ENCODE peak calls at places on chromosomes 12 and 14, in six cellular contexts. P is KBM-7, Q is non-pigmented ciliary epithelial cell, X is retina, A is epithelial cell of esophagus, I is mesothelial cell of epicardium. S is an unnamed sample.

GRCh38 chr12:93679308-93679933 is 2.2 kb downstream of the CRADD start:
- DNase-seq in P (no peak), Q (no peak), X (no peak), A (no peak), I (no peak), S (no peak)

GRCh38 chr12:124411953-124412645 is 117.2 kb downstream of the RFLNA start:
- DNase-seq in P (no peak), Q (no peak), X (no peak), A (no peak), I (no peak), S (no peak)

GRCh38 chr14:95483843-95484165 is 32.6 kb downstream of the SYNE3 start:
- DNase-seq in P (no peak), Q (no peak), X (no peak), A (no peak), I (no peak), S (no peak)

GRCh38 chr12:104478396-104479140 is 21.8 kb downstream of the CHST11 start:
- DNase-seq in P (peak; percentile 74), Q (no peak), X (no peak), A (no peak), I (no peak), S (no peak)

GRCh38 chr14:92633724-92634123 is 114.7 kb downstream of the LGMN start:
- DNase-seq in P (no peak), Q (no peak), X (no peak), A (no peak), I (no peak), S (no peak)

GRCh38 chr14:96235426-96235825 is 20.6 kb upstream of the BDKRB1 start:
- DNase-seq in P (no peak), Q (no peak), X (no peak), A (no peak), I (no peak), S (no peak)

GRCh38 chr14:20603813-20604212 is 12.6 kb upstream of the RNASE12 start:
- DNase-seq in P (no peak), Q (no peak), X (no peak), A (no peak), I (no peak), S (no peak)

GRCh38 chr12:66288121-66288520 is 14.2 kb upstream of the HELB start:
- DNase-seq in P (peak; percentile 36), Q (no peak), X (no peak), A (no peak), I (no peak), S (no peak)

GRCh38 chr12:58242803-58243628 is 301.6 kb downstream of the ATP23 start:
- DNase-seq in P (no peak), Q (no peak), X (no peak), A (no peak), I (no peak), S (no peak)

GRCh38 chr14:49420201-49420600 is 166.0 kb downstream of the RPS29 start:
- DNase-seq in P (no peak), Q (no peak), X (no peak), A (no peak), I (no peak), S (no peak)

GRCh38 chr14:89399594-89400068 is 17.4 kb downstream of the FOXN3 start:
- DNase-seq in P (peak; percentile 57), Q (peak; percentile 65), X (peak; percentile 76), A (peak; percentile 12), I (no peak), S (peak; percentile 35)

GRCh38 chr12:1204581-1205121 is 213.6 kb downstream of the ERC1 start:
- DNase-seq in P (no peak), Q (no peak), X (no peak), A (no peak), I (no peak), S (peak; percentile 14)

GRCh38 chr14:76908834-76909233 is 82.6 kb downstream of the LRRC74A start:
- DNase-seq in P (peak; percentile 93), Q (no peak), X (no peak), A (no peak), I (no peak), S (no peak)

GRCh38 chr12:109783965-109784244 is 49.3 kb downstream of the TRPV4 start:
- DNase-seq in P (no peak), Q (no peak), X (no peak), A (peak; percentile 20), I (no peak), S (no peak)

GRCh38 chr12:30795660-30796507 is 41.1 kb upstream of the CAPRIN2 start:
- DNase-seq in P (peak; percentile 26), Q (peak; percentile 62), X (peak; percentile 82), A (peak; percentile 73), I (peak; percentile 69), S (peak; percentile 68)

GRCh38 chr12:108047130-108047550 is 81.9 kb upstream of the WSCD2 start:
- DNase-seq in P (peak; percentile 30), Q (no peak), X (no peak), A (no peak), I (no peak), S (no peak)

GRCh38 chr14:72665259-72665658 is 228.6 kb downstream of the DPF3 start:
- DNase-seq in P (no peak), Q (peak; percentile 98), X (no peak), A (peak; percentile 96), I (no peak), S (peak; percentile 97)